ENCODE peak calls at places on chromosome 7, in five cellular contexts. B is mesothelial cell of epicardium, N is colonic mucosa, O is GM10248, H is GM06990. L is an unnamed sample.

GRCh38 chr7:23373151-23374004 is 74.2 kb downstream of the MALSU1 start:
- DNase-seq in O (peak; percentile 67), N (no peak), H (peak; percentile 75), B (no peak), L (peak; percentile 62)

GRCh38 chr7:47506716-47507354 is 75.1 kb downstream of the TNS3 start:
- DNase-seq in H (no peak), B (no peak), N (no peak), O (no peak), L (no peak)

GRCh38 chr7:4738711-4739527 is 36.5 kb upstream of the AP5Z1 start:
- DNase-seq in O (no peak), N (no peak), B (no peak), H (no peak), L (no peak)

GRCh38 chr7:151408839-151409554 is 841 bp downstream of the WDR86 start:
- DNase-seq in O (no peak), B (no peak), N (no peak), H (no peak), L (no peak)

GRCh38 chr7:139673230-139673629 is 104.6 kb downstream of the HIPK2 start:
- DNase-seq in B (no peak), N (no peak), O (peak; percentile 75), H (peak; percentile 77), L (peak; percentile 68)

GRCh38 chr7:4823442-4824119 is 38.2 kb downstream of the PAPOLB start:
- DNase-seq in N (no peak), H (no peak), B (no peak), O (no peak), L (no peak)

GRCh38 chr7:54917613-54918406 is 101.0 kb upstream of the EGFR start:
- DNase-seq in B (no peak), H (no peak), O (no peak), N (no peak), L (no peak)

GRCh38 chr7:100516135-100516812 is 22.7 kb upstream of the AGFG2 start:
- DNase-seq in B (no peak), H (peak; percentile 65), O (peak; percentile 48), N (no peak), L (peak; percentile 65)

GRCh38 chr7:129108583-129108982 is 35.9 kb upstream of the TSPAN33 start:
- DNase-seq in H (no peak), B (no peak), O (no peak), N (no peak), L (no peak)

GRCh38 chr7:45574521-45575500 is 643 bp downstream of the ADCY1 start:
- DNase-seq in O (peak; percentile 55), H (peak; percentile 48), N (no peak), B (peak; percentile 69), L (peak; percentile 83)

GRCh38 chr7:17297243-17297642 is 1.2 kb upstream of the AHR start:
- DNase-seq in H (no peak), N (no peak), O (no peak), B (no peak), L (no peak)

GRCh38 chr7:132575987-132576722 is at the start of gene PLXNA4:
- DNase-seq in N (no peak), B (peak; percentile 52), O (no peak), H (no peak), L (peak; percentile 21)

GRCh38 chr7:92781117-92781720 is 55.2 kb downstream of the CDK6 start:
- DNase-seq in H (no peak), O (no peak), B (no peak), N (no peak), L (no peak)

GRCh38 chr7:27764109-27764508 is 24.1 kb downstream of the TAX1BP1 start:
- DNase-seq in H (no peak), N (no peak), O (no peak), B (no peak), L (no peak)

GRCh38 chr7:83819911-83820310 is 171.0 kb upstream of the SEMA3E start:
- DNase-seq in N (no peak), B (no peak), H (no peak), O (no peak), L (no peak)

GRCh38 chr7:119472398-119473038 is 800.5 kb upstream of the KCND2 start:
- DNase-seq in O (no peak), H (no peak), N (peak; percentile 20), B (no peak), L (no peak)

GRCh38 chr7:102883098-102883860 is 29.5 kb upstream of the LRRC17 start:
- DNase-seq in N (no peak), B (no peak), H (no peak), O (no peak), L (no peak)

GRCh38 chr7:77944183-77945182 is 145.9 kb downstream of the PHTF2 start:
- DNase-seq in N (no peak), H (no peak), B (no peak), O (no peak), L (no peak)

GRCh38 chr7:155259791-155260497 is 37.7 kb upstream of the INSIG1 start:
- DNase-seq in N (no peak), H (no peak), O (no peak), B (no peak), L (no peak)

GRCh38 chr7:92595281-92595680 is 5.1 kb upstream of the FAM133B start:
- DNase-seq in N (no peak), O (no peak), B (no peak), H (no peak), L (no peak)

GRCh38 chr7:77570330-77571011 is 33.4 kb downstream of the PTPN12 start:
- DNase-seq in N (no peak), B (no peak), H (peak; percentile 4), O (no peak), L (no peak)

GRCh38 chr7:86978804-86979506 is 80.5 kb downstream of the ELAPOR2 start:
- DNase-seq in O (peak; percentile 38), B (no peak), N (no peak), H (peak; percentile 51), L (peak; percentile 43)

GRCh38 chr7:74217455-74218342 is 7.9 kb downstream of the LAT2 start:
- DNase-seq in O (peak; percentile 64), N (no peak), B (no peak), H (peak; percentile 79), L (peak; percentile 66)

GRCh38 chr7:15783971-15784693 is 97.6 kb upstream of the MEOX2 start:
- DNase-seq in N (no peak), O (no peak), B (no peak), H (no peak), L (no peak)

GRCh38 chr7:143884978-143885559 is 16.9 kb downstream of the TCAF1 start:
- DNase-seq in N (peak; percentile 44), B (peak; percentile 81), H (peak; percentile 74), O (peak; percentile 87), L (peak; percentile 89)

GRCh38 chr7:153090757-153091156 is 331.2 kb downstream of the ACTR3B start:
- DNase-seq in N (no peak), H (no peak), O (no peak), B (no peak), L (no peak)

GRCh38 chr7:121351682-121352081 is 22.9 kb downstream of the WNT16 start:
- DNase-seq in N (no peak), O (no peak), B (no peak), H (no peak), L (no peak)

GRCh38 chr7:4786015-4786414 is 10.6 kb downstream of the AP5Z1 start:
- DNase-seq in H (no peak), N (no peak), O (no peak), B (no peak), L (no peak)

GRCh38 chr7:1669954-1670893 is at the start of gene ELFN1:
- DNase-seq in B (peak; percentile 75), H (no peak), O (peak; percentile 26), N (no peak), L (peak; percentile 53)

GRCh38 chr7:11232462-11232861 is 258.8 kb downstream of the PHF14 start:
- DNase-seq in N (no peak), B (no peak), O (no peak), H (no peak), L (no peak)

GRCh38 chr7:145848691-145849090 is 267.9 kb upstream of the CNTNAP2 start:
- DNase-seq in H (no peak), O (no peak), B (no peak), N (no peak), L (peak; percentile 4)

GRCh38 chr7:1620835-1621234 is 49.2 kb upstream of the ELFN1 start:
- DNase-seq in H (no peak), N (no peak), O (no peak), B (no peak), L (no peak)

GRCh38 chr7:137760111-137760510 is 86.7 kb downstream of the DGKI start:
- DNase-seq in B (no peak), N (no peak), O (no peak), H (no peak), L (no peak)

GRCh38 chr7:116780966-116781365 is 81.4 kb upstream of the CAPZA2 start:
- DNase-seq in O (no peak), H (no peak), N (peak; percentile 73), B (no peak), L (no peak)

GRCh38 chr7:27944626-27945025 is 204.7 kb downstream of the TAX1BP1 start:
- DNase-seq in N (no peak), O (no peak), H (no peak), B (no peak), L (no peak)

GRCh38 chr7:2612445-2613112 is 19.2 kb upstream of the TTYH3 start:
- DNase-seq in H (no peak), B (no peak), O (no peak), N (peak; percentile 68), L (peak; percentile 41)

DNA sequence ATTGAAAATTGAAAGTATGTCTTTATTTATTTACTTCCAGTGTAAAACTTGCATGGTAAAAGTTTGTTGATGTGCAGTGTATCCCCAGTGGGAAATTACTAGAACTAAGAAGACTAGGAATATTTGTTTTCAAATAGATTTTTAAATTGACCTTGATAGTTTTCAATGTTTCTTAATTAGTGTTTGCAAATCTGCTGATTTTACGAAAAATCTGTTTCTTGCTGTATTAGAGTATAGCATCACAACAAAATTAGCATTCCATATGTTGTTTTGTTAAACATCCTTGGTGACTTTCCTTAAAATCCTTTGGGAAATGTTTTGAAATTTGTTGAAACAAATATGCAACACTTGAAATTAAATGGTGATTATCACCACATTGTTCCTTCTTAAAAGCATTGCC is 425.9 kb downstream of the SUGCT start:
- DNase-seq in H (no peak), O (no peak), N (no peak), B (no peak), L (no peak)
- TF ChIP-seq CTCF in H (no peak), O (no peak), N (no peak), B (no peak), L (no peak)

GRCh38 chr7:94855589-94855988 is 51.8 kb upstream of the PPP1R9A start:
- DNase-seq in N (no peak), H (no peak), B (no peak), O (no peak), L (no peak)

GRCh38 chr7:94856643-94857042 is 50.8 kb upstream of the PPP1R9A start:
- DNase-seq in B (no peak), N (no peak), H (no peak), O (no peak), L (no peak)
- TF ChIP-seq CTCF in B (no peak), N (no peak), H (no peak), O (no peak), L (no peak)

GRCh38 chr7:57820477-57820876 is 370.5 kb downstream of the ZNF716 start:
- DNase-seq in H (no peak), O (no peak), B (no peak), N (no peak), L (no peak)

GRCh38 chr7:57819491-57819981 is 369.6 kb downstream of the ZNF716 start:
- DNase-seq in H (no peak), B (no peak), N (no peak), O (no peak), L (no peak)

GRCh38 chr7:57821438-57822382 is 371.7 kb downstream of the ZNF716 start:
- DNase-seq in H (no peak), N (no peak), O (no peak), B (no peak), L (no peak)
- TF ChIP-seq CTCF in H (no peak), N (no peak), O (no peak), B (no peak), L (no peak)

GRCh38 chr7:115475774-115476407 is 554.0 kb downstream of the MDFIC start:
- DNase-seq in H (no peak), O (no peak), B (no peak), N (peak; percentile 23), L (no peak)
- TF ChIP-seq CTCF in H (peak; percentile 25), O (peak; percentile 34), B (no peak), N (no peak), L (peak; percentile 45)

L was measured in GM13977.